ENCODE peak calls at places on chromosomes 6 and 20, in six cellular contexts. Q, C, L, J, N and B are unnamed samples. For H3K4me1, the result is how much of the 10 kb centered on the place peaks cover.

GRCh38 chr20:37350655-37351574 is 5.0 kb downstream of the SRC start:
- DNase-seq in J (no peak), C (no peak), L (peak), N (no peak), Q (no peak), B (no peak)

GRCh38 chr6:12927746-12928145 is 211.2 kb downstream of the PHACTR1 start:
- DNase-seq in L (no peak), Q (no peak), N (no peak), C (no peak), J (no peak), B (no peak)

GRCh38 chr6:130020106-130020851 is 1.9 kb downstream of the L3MBTL3 start:
- DNase-seq in Q (peak), C (no peak), L (peak), N (peak), J (peak), B (peak)

GRCh38 chr6:116248577-116248976 is 5.3 kb downstream of the TSPYL4 start:
- DNase-seq in L (no peak), C (no peak), N (no peak), Q (no peak), J (no peak), B (no peak)

GRCh38 chr6:126210398-126211075 is 129.4 kb upstream of the CENPW start:
- DNase-seq in C (no peak), N (no peak), Q (no peak), L (no peak), J (no peak), B (no peak)

GRCh38 chr6:45763281-45763680 is 252.4 kb downstream of the CLIC5 start:
- DNase-seq in Q (no peak), L (no peak), J (no peak), C (no peak), N (no peak), B (no peak)

GRCh38 chr6:45854343-45854742 is 161.3 kb downstream of the CLIC5 start:
- DNase-seq in N (no peak), L (no peak), J (no peak), Q (no peak), C (no peak), B (no peak)

GRCh38 chr6:166664135-166664534 is 37.1 kb upstream of the RPS6KA2 start:
- DNase-seq in C (no peak), N (no peak), Q (peak), L (no peak), J (no peak), B (no peak)

GRCh38 chr6:28769626-28770402 is 154.0 kb downstream of the TRIM27 start:
- DNase-seq in L (no peak), N (no peak), C (no peak), J (no peak), Q (no peak), B (no peak)

GRCh38 chr6:35146453-35146852 is 5.3 kb upstream of the TCP11 start:
- DNase-seq in Q (peak), C (no peak), J (peak), L (peak), N (peak), B (no peak)

GRCh38 chr6:32627831-32628230 is 9.4 kb upstream of the HLA-DQA1 start:
- DNase-seq in N (no peak), C (no peak), L (peak), Q (no peak), J (peak), B (peak)

GRCh38 chr6:30781697-30782424 is 37.5 kb upstream of the IER3 start:
- DNase-seq in J (peak), Q (peak), L (peak), C (peak), N (peak), B (no peak)
- H3K4me3 ChIP-seq in J (peak), Q (no peak), L (peak), C (no peak), N (no peak), B (no peak)

GRCh38 chr6:52494298-52495072 is 74.3 kb downstream of the EFHC1 start:
- DNase-seq in N (no peak), J (no peak), C (no peak), Q (no peak), L (no peak), B (no peak)
- H3K4me1 ChIP-seq in N (under half), J (under half), C (under half), Q (under half), L (under half), B (under half)

GRCh38 chr6:132088150-132088549 is 137.0 kb upstream of the CCN2 start:
- DNase-seq in N (no peak), J (no peak), C (no peak), L (no peak), Q (no peak), B (no peak)

GRCh38 chr6:132082421-132082820 is 131.2 kb upstream of the CCN2 start:
- DNase-seq in C (no peak), J (no peak), L (no peak), Q (no peak), N (no peak), B (no peak)

GRCh38 chr6:132087391-132087790 is 136.2 kb upstream of the CCN2 start:
- DNase-seq in N (no peak), C (no peak), L (no peak), Q (no peak), J (no peak), B (no peak)

GRCh38 chr6:132084811-132085509 is 133.8 kb upstream of the CCN2 start:
- DNase-seq in L (no peak), Q (no peak), C (no peak), N (no peak), J (no peak), B (no peak)

DNA sequence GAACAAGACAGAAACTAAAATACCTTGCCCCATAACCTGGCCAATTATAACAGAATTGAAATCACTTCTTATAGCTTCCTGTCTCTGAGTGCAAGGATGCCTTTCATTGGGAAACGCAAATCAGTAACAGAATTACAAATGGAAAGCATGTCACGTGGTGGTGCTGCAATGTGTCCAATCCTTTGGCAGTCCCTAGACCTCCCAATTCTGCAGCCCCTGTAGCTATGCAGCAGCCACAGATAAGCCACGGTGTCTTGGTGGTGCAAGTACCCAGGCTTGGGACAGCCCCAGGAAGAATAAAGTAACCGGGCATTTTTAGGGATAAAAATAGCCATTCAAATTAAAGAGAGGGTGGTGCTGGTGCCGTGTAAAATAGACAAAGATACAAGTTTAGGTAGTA is 134.6 kb upstream of the CCN2 start:
- DNase-seq in C (no peak), J (no peak), N (no peak), L (no peak), Q (no peak), B (no peak)
- H3K27ac ChIP-seq in C (peak), J (no peak), N (no peak), L (peak), Q (no peak), B (no peak)

GRCh38 chr6:75281643-75282042 is 2.9 kb downstream of the TMEM30A start:
- DNase-seq in J (no peak), C (no peak), Q (no peak), N (no peak), L (no peak), B (no peak)
- H3K4me3 ChIP-seq in J (peak), C (no peak), Q (no peak), N (no peak), L (peak), B (no peak)

DNA sequence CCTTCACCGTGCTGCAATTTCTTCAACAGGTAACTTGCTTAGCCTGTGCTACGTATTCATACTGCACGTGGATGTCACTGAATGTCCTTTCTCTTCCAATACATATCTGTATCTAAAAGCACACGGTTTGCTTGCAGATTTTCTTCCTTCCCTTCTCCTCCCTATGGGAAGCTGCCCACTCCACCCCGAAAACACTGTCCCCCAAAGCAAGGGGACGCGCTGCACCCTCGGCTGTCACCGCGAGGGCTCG is 708 bp downstream of the TMX4 start:
- DNase-seq in L (no peak), Q (no peak), C (no peak), J (no peak), N (no peak), B (peak)
- H3K4me1 ChIP-seq in L (under half), Q (under half), C (under half), J (under half), N (under half), B (under half)

GRCh38 chr6:144316866-144317204 is 31.7 kb downstream of the UTRN start:
- DNase-seq in Q (no peak), N (no peak), L (no peak), J (no peak), C (no peak), B (no peak)
- H3K27ac ChIP-seq in Q (no peak), N (no peak), L (no peak), J (peak), C (no peak), B (no peak)

DNA sequence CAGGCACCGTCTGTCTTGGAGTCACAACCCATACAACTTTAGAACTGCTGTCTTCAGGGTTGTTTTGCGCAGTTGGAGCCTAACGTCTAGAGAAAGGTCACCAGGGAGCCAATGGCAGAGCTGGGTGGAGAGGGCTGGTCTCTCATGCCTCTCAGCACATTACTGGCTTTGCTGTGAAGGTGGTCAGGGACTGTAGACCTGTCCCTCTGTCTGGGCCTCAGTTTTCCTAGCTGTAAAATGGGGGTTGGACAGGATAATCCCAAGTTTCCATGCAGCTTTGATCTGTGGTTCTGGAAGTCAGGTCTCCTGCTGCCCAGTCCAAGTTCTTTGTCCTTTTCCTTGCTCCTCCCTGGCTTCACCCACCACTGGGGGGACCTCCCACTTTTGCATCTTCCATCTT is 52.2 kb upstream of the EPB41L1 start:
- DNase-seq in N (no peak), Q (no peak), C (no peak), L (no peak), J (no peak), B (no peak)
- H3K4me3 ChIP-seq in N (no peak), Q (no peak), C (no peak), L (no peak), J (no peak), B (no peak)

DNA sequence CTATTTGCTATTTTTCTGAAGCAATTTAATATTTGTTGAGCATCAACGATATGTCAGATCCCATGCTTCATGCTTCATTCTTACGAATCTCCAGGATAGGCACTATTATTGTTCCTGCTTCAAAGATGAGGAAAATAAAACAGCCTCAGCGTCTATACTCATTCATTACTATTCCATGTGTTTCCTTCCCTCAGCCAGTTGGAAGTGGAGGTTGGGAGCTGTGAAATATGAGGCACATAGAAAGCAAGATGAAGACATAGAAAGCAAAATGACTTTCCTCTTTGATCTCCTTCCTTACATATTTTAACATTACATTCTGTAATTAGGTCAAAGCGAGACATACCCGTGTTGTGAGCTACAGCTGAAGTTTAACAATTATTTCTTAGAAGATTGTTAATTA is 125.5 kb downstream of the FYN start:
- DNase-seq in L (no peak), N (no peak), J (no peak), C (no peak), Q (no peak), B (no peak)
- H3K4me1 ChIP-seq in L (under half), N (under half), J (half or more), C (half or more), Q (under half), B (half or more)